ENCODE peak calls at places on chromosomes 4 and X, in six cellular contexts. One of them, this sample, is unnamed.

GRCh38 chr4:151442002-151442401 is 33.0 kb downstream of the FHIP1A start:
- DNase-seq in astrocyte of the spinal cord: no peak
- DNase-seq in right atrium auricular region: no peak
- DNase-seq in neural progenitor cell: no peak
- DNase-seq in endothelial cell: no peak
- DNase-seq in progenitor cell of endocrine pancreas: no peak
- DNase-seq in this sample: no peak

GRCh38 chrX:116872931-116873330 is 410.2 kb upstream of the CT83 start:
- DNase-seq in astrocyte of the spinal cord: no peak
- DNase-seq in right atrium auricular region: no peak
- DNase-seq in neural progenitor cell: no peak
- DNase-seq in endothelial cell: no peak
- DNase-seq in progenitor cell of endocrine pancreas: no peak
- DNase-seq in this sample: no peak

GRCh38 chr4:95181446-95182306 is 367.1 kb downstream of the UNC5C start:
- DNase-seq in astrocyte of the spinal cord: peak; percentile 80
- DNase-seq in right atrium auricular region: no peak
- DNase-seq in neural progenitor cell: peak; percentile 83
- DNase-seq in endothelial cell: no peak
- DNase-seq in progenitor cell of endocrine pancreas: no peak
- DNase-seq in this sample: no peak

GRCh38 chr4:151035321-151035720 is 20.2 kb upstream of the LRBA start:
- DNase-seq in astrocyte of the spinal cord: no peak
- DNase-seq in right atrium auricular region: no peak
- DNase-seq in neural progenitor cell: no peak
- DNase-seq in endothelial cell: no peak
- DNase-seq in progenitor cell of endocrine pancreas: no peak
- DNase-seq in this sample: no peak

GRCh38 chrX:115679460-115679859 is 118.5 kb downstream of the PLS3 start:
- DNase-seq in astrocyte of the spinal cord: peak; percentile 41
- DNase-seq in right atrium auricular region: no peak
- DNase-seq in neural progenitor cell: peak; percentile 54
- DNase-seq in endothelial cell: no peak
- DNase-seq in progenitor cell of endocrine pancreas: no peak
- DNase-seq in this sample: no peak

GRCh38 chrX:99719140-99719539 is 690.9 kb downstream of the PCDH19 start:
- DNase-seq in astrocyte of the spinal cord: no peak
- DNase-seq in right atrium auricular region: no peak
- DNase-seq in neural progenitor cell: no peak
- DNase-seq in endothelial cell: no peak
- DNase-seq in progenitor cell of endocrine pancreas: no peak
- DNase-seq in this sample: no peak

GRCh38 chr4:172042714-172043114 is 229.5 kb downstream of the GALNTL6 start:
- DNase-seq in astrocyte of the spinal cord: no peak
- DNase-seq in right atrium auricular region: no peak
- DNase-seq in neural progenitor cell: no peak
- DNase-seq in endothelial cell: no peak
- DNase-seq in progenitor cell of endocrine pancreas: no peak
- DNase-seq in this sample: no peak

GRCh38 chr4:14896656-14897175 is 105.6 kb upstream of the CPEB2 start:
- DNase-seq in astrocyte of the spinal cord: no peak
- DNase-seq in right atrium auricular region: no peak
- DNase-seq in neural progenitor cell: no peak
- DNase-seq in endothelial cell: no peak
- DNase-seq in progenitor cell of endocrine pancreas: no peak
- DNase-seq in this sample: no peak

GRCh38 chr4:54063737-54064316 is 578 bp downstream of the CHIC2 start:
- DNase-seq in astrocyte of the spinal cord: no peak
- DNase-seq in right atrium auricular region: no peak
- DNase-seq in neural progenitor cell: peak; percentile 39
- DNase-seq in endothelial cell: peak; percentile 38
- DNase-seq in progenitor cell of endocrine pancreas: peak; percentile 16
- DNase-seq in this sample: no peak

GRCh38 chr4:73869130-73870055 is at the start of gene CXCL1:
- DNase-seq in astrocyte of the spinal cord: peak; percentile 50
- DNase-seq in right atrium auricular region: no peak
- DNase-seq in neural progenitor cell: peak; percentile 61
- DNase-seq in endothelial cell: peak; percentile 54
- DNase-seq in progenitor cell of endocrine pancreas: peak; percentile 29
- DNase-seq in this sample: no peak

GRCh38 chr4:85860066-85860465 is 385.1 kb downstream of the ARHGAP24 start:
- DNase-seq in astrocyte of the spinal cord: peak; percentile 38
- DNase-seq in right atrium auricular region: no peak
- DNase-seq in neural progenitor cell: no peak
- DNase-seq in endothelial cell: no peak
- DNase-seq in progenitor cell of endocrine pancreas: no peak
- DNase-seq in this sample: no peak

GRCh38 chrX:15322472-15322871 is 7.0 kb upstream of the ASB11 start:
- DNase-seq in astrocyte of the spinal cord: no peak
- DNase-seq in right atrium auricular region: no peak
- DNase-seq in neural progenitor cell: no peak
- DNase-seq in endothelial cell: no peak
- DNase-seq in progenitor cell of endocrine pancreas: no peak
- DNase-seq in this sample: no peak

GRCh38 chrX:119604778-119605177 is 1.4 kb downstream of the NKRF start:
- DNase-seq in astrocyte of the spinal cord: no peak
- DNase-seq in right atrium auricular region: no peak
- DNase-seq in neural progenitor cell: peak; percentile 7
- DNase-seq in endothelial cell: no peak
- DNase-seq in progenitor cell of endocrine pancreas: no peak
- DNase-seq in this sample: no peak

GRCh38 chr4:169351860-169352259 is 81.1 kb upstream of the SH3RF1 start:
- DNase-seq in astrocyte of the spinal cord: peak; percentile 87
- DNase-seq in right atrium auricular region: no peak
- DNase-seq in neural progenitor cell: peak; percentile 50
- DNase-seq in endothelial cell: no peak
- DNase-seq in progenitor cell of endocrine pancreas: no peak
- DNase-seq in this sample: no peak

GRCh38 chrX:10356979-10357378 is 200.2 kb downstream of the CLCN4 start:
- DNase-seq in astrocyte of the spinal cord: peak; percentile 40
- DNase-seq in right atrium auricular region: no peak
- DNase-seq in neural progenitor cell: no peak
- DNase-seq in endothelial cell: no peak
- DNase-seq in progenitor cell of endocrine pancreas: no peak
- DNase-seq in this sample: no peak

GRCh38 chrX:120791013-120791643 is 84.5 kb downstream of the CT47B1 start:
- DNase-seq in astrocyte of the spinal cord: peak; percentile 80
- DNase-seq in right atrium auricular region: peak; percentile 68
- DNase-seq in neural progenitor cell: no peak
- DNase-seq in endothelial cell: no peak
- DNase-seq in progenitor cell of endocrine pancreas: no peak
- DNase-seq in this sample: no peak

GRCh38 chr4:116055857-116056827 is 942.7 kb upstream of the NDST4 start:
- DNase-seq in astrocyte of the spinal cord: peak; percentile 26
- DNase-seq in right atrium auricular region: no peak
- DNase-seq in neural progenitor cell: peak; percentile 6
- DNase-seq in endothelial cell: no peak
- DNase-seq in progenitor cell of endocrine pancreas: no peak
- DNase-seq in this sample: no peak

GRCh38 chr4:155615054-155615887 is 51.4 kb upstream of the GUCY1A1 start:
- DNase-seq in astrocyte of the spinal cord: no peak
- DNase-seq in right atrium auricular region: no peak
- DNase-seq in neural progenitor cell: no peak
- DNase-seq in endothelial cell: no peak
- DNase-seq in progenitor cell of endocrine pancreas: no peak
- DNase-seq in this sample: no peak

GRCh38 chrX:96480081-96480480 is 204.6 kb upstream of the DIAPH2 start:
- DNase-seq in astrocyte of the spinal cord: peak; percentile 37
- DNase-seq in right atrium auricular region: no peak
- DNase-seq in neural progenitor cell: no peak
- DNase-seq in endothelial cell: no peak
- DNase-seq in progenitor cell of endocrine pancreas: no peak
- DNase-seq in this sample: no peak

GRCh38 chrX:11784543-11784942 is 26.5 kb downstream of the MSL3 start:
- DNase-seq in astrocyte of the spinal cord: no peak
- DNase-seq in right atrium auricular region: no peak
- DNase-seq in neural progenitor cell: no peak
- DNase-seq in endothelial cell: no peak
- DNase-seq in progenitor cell of endocrine pancreas: no peak
- DNase-seq in this sample: no peak

GRCh38 chrX:2272337-2272736 is 228.4 kb downstream of the DHRSX start:
- DNase-seq in astrocyte of the spinal cord: no peak
- DNase-seq in right atrium auricular region: no peak
- DNase-seq in neural progenitor cell: peak; percentile 89
- DNase-seq in endothelial cell: no peak
- DNase-seq in progenitor cell of endocrine pancreas: peak; percentile 19
- DNase-seq in this sample: no peak

GRCh38 chrX:50780144-50780543 is 33.9 kb downstream of the SHROOM4 start:
- DNase-seq in astrocyte of the spinal cord: no peak
- DNase-seq in right atrium auricular region: no peak
- DNase-seq in neural progenitor cell: no peak
- DNase-seq in endothelial cell: no peak
- DNase-seq in progenitor cell of endocrine pancreas: no peak
- DNase-seq in this sample: no peak

GRCh38 chrX:2609431-2610238 is 81.5 kb upstream of the CD99 start:
- DNase-seq in astrocyte of the spinal cord: peak; percentile 43
- DNase-seq in right atrium auricular region: no peak
- DNase-seq in neural progenitor cell: peak; percentile 44
- DNase-seq in endothelial cell: no peak
- DNase-seq in progenitor cell of endocrine pancreas: no peak
- DNase-seq in this sample: no peak

GRCh38 chr4:1834047-1834769 is 21.7 kb downstream of the LETM1 start:
- DNase-seq in astrocyte of the spinal cord: no peak
- DNase-seq in right atrium auricular region: no peak
- DNase-seq in neural progenitor cell: no peak
- DNase-seq in endothelial cell: no peak
- DNase-seq in progenitor cell of endocrine pancreas: no peak
- DNase-seq in this sample: no peak

GRCh38 chrX:46258356-46258755 is 286.9 kb downstream of the ZNF674 start:
- DNase-seq in astrocyte of the spinal cord: no peak
- DNase-seq in right atrium auricular region: no peak
- DNase-seq in neural progenitor cell: no peak
- DNase-seq in endothelial cell: no peak
- DNase-seq in progenitor cell of endocrine pancreas: no peak
- DNase-seq in this sample: no peak

GRCh38 chr4:88457307-88458090 is 580 bp downstream of the HERC5 start:
- DNase-seq in astrocyte of the spinal cord: peak; percentile 1
- DNase-seq in right atrium auricular region: no peak
- DNase-seq in neural progenitor cell: peak; percentile 66
- DNase-seq in endothelial cell: peak; percentile 52
- DNase-seq in progenitor cell of endocrine pancreas: peak; percentile 37
- DNase-seq in this sample: no peak

GRCh38 chrX:103792916-103793540 is 16.4 kb downstream of the PLP1 start:
- DNase-seq in astrocyte of the spinal cord: peak; percentile 55
- DNase-seq in right atrium auricular region: no peak
- DNase-seq in neural progenitor cell: no peak
- DNase-seq in endothelial cell: no peak
- DNase-seq in progenitor cell of endocrine pancreas: no peak
- DNase-seq in this sample: no peak

GRCh38 chr4:41012308-41012707 is 202.0 kb downstream of the APBB2 start:
- DNase-seq in astrocyte of the spinal cord: no peak
- DNase-seq in right atrium auricular region: no peak
- DNase-seq in neural progenitor cell: no peak
- DNase-seq in endothelial cell: no peak
- DNase-seq in progenitor cell of endocrine pancreas: no peak
- DNase-seq in this sample: no peak

GRCh38 chr4:187103351-187103750 is 379.7 kb upstream of the FAT1 start:
- DNase-seq in astrocyte of the spinal cord: no peak
- DNase-seq in right atrium auricular region: no peak
- DNase-seq in neural progenitor cell: no peak
- DNase-seq in endothelial cell: no peak
- DNase-seq in progenitor cell of endocrine pancreas: no peak
- DNase-seq in this sample: no peak

DNA sequence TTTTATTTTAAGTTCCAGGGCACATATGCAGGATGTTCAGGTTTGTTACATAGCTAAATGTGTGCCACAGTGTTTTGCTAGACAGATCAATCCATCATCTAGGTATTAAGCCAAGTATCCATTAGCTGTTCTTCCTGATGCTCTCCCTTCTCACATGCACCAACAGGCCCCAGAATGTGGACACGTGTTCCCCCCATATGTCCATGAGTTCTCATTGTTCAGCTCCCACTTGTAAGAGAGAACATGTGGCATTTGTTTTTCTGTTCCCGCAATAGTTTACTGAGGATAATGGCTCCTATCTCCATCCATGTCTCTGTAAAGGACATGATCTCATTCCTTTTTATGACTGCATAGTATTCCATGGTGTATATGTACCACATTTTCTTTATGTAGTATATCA is 374.8 kb upstream of the FAT1 start:
- DNase-seq in astrocyte of the spinal cord: no peak
- DNase-seq in right atrium auricular region: no peak
- DNase-seq in neural progenitor cell: no peak
- DNase-seq in endothelial cell: no peak
- DNase-seq in progenitor cell of endocrine pancreas: no peak
- DNase-seq in this sample: no peak
- TF ChIP-seq CTCF in astrocyte of the spinal cord: no peak
- TF ChIP-seq CTCF in right atrium auricular region: no peak
- TF ChIP-seq CTCF in neural progenitor cell: no peak
- TF ChIP-seq CTCF in endothelial cell: no peak
- TF ChIP-seq CTCF in progenitor cell of endocrine pancreas: no peak
- TF ChIP-seq CTCF in this sample: no peak

DNA sequence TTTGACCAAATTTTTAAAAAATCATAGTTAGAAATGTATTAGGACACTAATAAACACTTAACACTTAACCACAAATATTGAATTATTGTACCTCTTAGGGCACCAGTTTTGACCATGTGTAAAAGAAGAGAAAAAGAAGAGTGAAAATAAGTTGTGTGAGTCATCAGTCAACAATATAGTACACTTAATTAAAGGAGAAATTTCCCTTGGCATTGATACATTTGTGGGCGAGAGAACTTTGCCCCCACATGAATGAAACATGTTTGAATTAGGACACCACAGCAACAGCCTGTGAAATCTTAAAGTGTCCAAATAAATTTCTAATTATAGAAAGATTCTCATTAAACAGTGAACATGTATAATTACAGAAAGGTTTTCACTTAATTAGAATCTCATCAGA is 1292.8 kb upstream of the TENM3 start:
- DNase-seq in astrocyte of the spinal cord: no peak
- DNase-seq in right atrium auricular region: no peak
- DNase-seq in neural progenitor cell: no peak
- DNase-seq in endothelial cell: no peak
- DNase-seq in progenitor cell of endocrine pancreas: no peak
- DNase-seq in this sample: no peak
- TF ChIP-seq CTCF in astrocyte of the spinal cord: no peak
- TF ChIP-seq CTCF in right atrium auricular region: no peak
- TF ChIP-seq CTCF in neural progenitor cell: no peak
- TF ChIP-seq CTCF in endothelial cell: no peak
- TF ChIP-seq CTCF in progenitor cell of endocrine pancreas: no peak
- TF ChIP-seq CTCF in this sample: no peak

GRCh38 chrX:14051416-14051815 is 21.7 kb upstream of the GEMIN8 start:
- DNase-seq in astrocyte of the spinal cord: no peak
- DNase-seq in right atrium auricular region: no peak
- DNase-seq in neural progenitor cell: no peak
- DNase-seq in endothelial cell: no peak
- DNase-seq in progenitor cell of endocrine pancreas: no peak
- DNase-seq in this sample: no peak
- TF ChIP-seq CTCF in astrocyte of the spinal cord: no peak
- TF ChIP-seq CTCF in right atrium auricular region: no peak
- TF ChIP-seq CTCF in neural progenitor cell: no peak
- TF ChIP-seq CTCF in endothelial cell: no peak
- TF ChIP-seq CTCF in progenitor cell of endocrine pancreas: no peak
- TF ChIP-seq CTCF in this sample: no peak

DNA sequence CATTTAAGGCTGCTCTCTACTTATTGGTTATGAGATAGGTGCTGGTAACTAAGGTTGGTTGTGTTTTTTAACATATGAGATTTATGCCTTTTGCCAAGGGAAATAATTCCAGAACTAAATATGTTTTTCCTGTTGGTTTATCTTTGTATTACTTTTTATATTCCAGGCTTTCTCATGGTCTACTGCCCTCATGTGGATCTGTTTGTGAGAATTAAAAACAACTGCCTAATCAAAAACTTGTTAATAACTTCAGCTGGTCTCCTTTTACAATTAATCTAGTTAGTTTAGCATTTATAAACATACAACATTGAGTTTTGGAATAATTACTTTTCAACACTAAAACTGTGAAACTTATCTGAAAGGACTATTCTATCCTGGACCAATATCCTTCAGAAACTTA is 1208.3 kb downstream of the ADGRL3 start:
- DNase-seq in astrocyte of the spinal cord: no peak
- DNase-seq in right atrium auricular region: no peak
- DNase-seq in neural progenitor cell: no peak
- DNase-seq in endothelial cell: no peak
- DNase-seq in progenitor cell of endocrine pancreas: no peak
- DNase-seq in this sample: no peak
- TF ChIP-seq CTCF in astrocyte of the spinal cord: no peak
- TF ChIP-seq CTCF in right atrium auricular region: no peak
- TF ChIP-seq CTCF in neural progenitor cell: no peak
- TF ChIP-seq CTCF in endothelial cell: no peak
- TF ChIP-seq CTCF in progenitor cell of endocrine pancreas: no peak
- TF ChIP-seq CTCF in this sample: no peak

This sample was measured in vagina.